ENCODE peak calls at places on chromosomes 5 and 9, in seven cellular contexts. One of them, this sample, is unnamed. For H3K4me1, the result is how much of the 10 kb centered on the place peaks cover.

GRCh38 chr9:13450723-13451122 is 171.2 kb upstream of the MPDZ start:
- DNase-seq in astrocyte: peak
- DNase-seq in CD8-positive, alpha-beta memory T cell: no peak
- DNase-seq in HCT116: no peak
- DNase-seq in SJSA1: no peak
- DNase-seq in neural progenitor cell: peak
- DNase-seq in heart right ventricle: no peak
- DNase-seq in this sample: no peak

GRCh38 chr9:75941066-75941465 is 50.6 kb downstream of the PCSK5 start:
- DNase-seq in astrocyte: peak
- DNase-seq in CD8-positive, alpha-beta memory T cell: no peak
- DNase-seq in HCT116: no peak
- DNase-seq in SJSA1: peak
- DNase-seq in neural progenitor cell: no peak
- DNase-seq in heart right ventricle: no peak
- DNase-seq in this sample: no peak

GRCh38 chr5:77629553-77630245 is 8.8 kb downstream of the OTP start:
- DNase-seq in astrocyte: no peak
- DNase-seq in CD8-positive, alpha-beta memory T cell: no peak
- DNase-seq in HCT116: no peak
- DNase-seq in SJSA1: no peak
- DNase-seq in neural progenitor cell: peak
- DNase-seq in heart right ventricle: no peak
- DNase-seq in this sample: no peak

GRCh38 chr9:135507104-135508035 is 6.9 kb downstream of the MRPS2 start:
- DNase-seq in astrocyte: no peak
- DNase-seq in CD8-positive, alpha-beta memory T cell: no peak
- DNase-seq in HCT116: no peak
- DNase-seq in SJSA1: no peak
- DNase-seq in neural progenitor cell: no peak
- DNase-seq in heart right ventricle: no peak
- DNase-seq in this sample: peak

GRCh38 chr9:38132956-38133355 is 63.9 kb upstream of the SHB start:
- DNase-seq in astrocyte: no peak
- DNase-seq in CD8-positive, alpha-beta memory T cell: no peak
- DNase-seq in HCT116: no peak
- DNase-seq in SJSA1: no peak
- DNase-seq in neural progenitor cell: no peak
- DNase-seq in heart right ventricle: no peak
- DNase-seq in this sample: no peak

GRCh38 chr9:76359365-76359764 is 34.9 kb downstream of the RFK start:
- DNase-seq in astrocyte: no peak
- DNase-seq in CD8-positive, alpha-beta memory T cell: no peak
- DNase-seq in HCT116: no peak
- DNase-seq in SJSA1: no peak
- DNase-seq in neural progenitor cell: no peak
- DNase-seq in heart right ventricle: no peak
- DNase-seq in this sample: no peak

GRCh38 chr9:123368481-123369153 is 12.6 kb downstream of the CRB2 start:
- DNase-seq in astrocyte: no peak
- DNase-seq in CD8-positive, alpha-beta memory T cell: no peak
- DNase-seq in HCT116: no peak
- DNase-seq in SJSA1: no peak
- DNase-seq in neural progenitor cell: no peak
- DNase-seq in heart right ventricle: no peak
- DNase-seq in this sample: no peak

GRCh38 chr5:118558871-118559270 is 429.5 kb downstream of the DTWD2 start:
- DNase-seq in astrocyte: no peak
- DNase-seq in CD8-positive, alpha-beta memory T cell: no peak
- DNase-seq in HCT116: no peak
- DNase-seq in SJSA1: no peak
- DNase-seq in neural progenitor cell: no peak
- DNase-seq in heart right ventricle: no peak
- DNase-seq in this sample: no peak

GRCh38 chr5:157266286-157267007 is 524 bp downstream of the CYFIP2 start:
- DNase-seq in astrocyte: no peak
- DNase-seq in CD8-positive, alpha-beta memory T cell: peak
- DNase-seq in HCT116: no peak
- DNase-seq in SJSA1: no peak
- DNase-seq in neural progenitor cell: peak
- DNase-seq in heart right ventricle: no peak
- DNase-seq in this sample: peak

GRCh38 chr9:65420771-65421170 is 135.8 kb upstream of the FOXD4L5 start:
- DNase-seq in astrocyte: no peak
- DNase-seq in CD8-positive, alpha-beta memory T cell: no peak
- DNase-seq in HCT116: no peak
- DNase-seq in SJSA1: no peak
- DNase-seq in neural progenitor cell: no peak
- DNase-seq in heart right ventricle: no peak
- DNase-seq in this sample: peak

GRCh38 chr5:86579502-86579901 is 38.2 kb upstream of the COX7C start:
- DNase-seq in astrocyte: no peak
- DNase-seq in CD8-positive, alpha-beta memory T cell: no peak
- DNase-seq in HCT116: no peak
- DNase-seq in SJSA1: no peak
- DNase-seq in neural progenitor cell: no peak
- DNase-seq in heart right ventricle: no peak
- DNase-seq in this sample: no peak

GRCh38 chr5:139660916-139661814 is 13.0 kb downstream of the CXXC5 start:
- DNase-seq in astrocyte: peak
- DNase-seq in CD8-positive, alpha-beta memory T cell: no peak
- DNase-seq in HCT116: peak
- DNase-seq in SJSA1: peak
- DNase-seq in neural progenitor cell: peak
- DNase-seq in heart right ventricle: peak
- DNase-seq in this sample: peak

GRCh38 chr9:8868632-8869031 is 1069.1 kb upstream of the DMAC1 start:
- DNase-seq in astrocyte: peak
- DNase-seq in CD8-positive, alpha-beta memory T cell: no peak
- DNase-seq in HCT116: no peak
- DNase-seq in SJSA1: no peak
- DNase-seq in neural progenitor cell: peak
- DNase-seq in heart right ventricle: no peak
- DNase-seq in this sample: no peak

GRCh38 chr9:99925542-99925941 is 19.1 kb downstream of the STX17 start:
- DNase-seq in astrocyte: no peak
- DNase-seq in CD8-positive, alpha-beta memory T cell: no peak
- DNase-seq in HCT116: no peak
- DNase-seq in SJSA1: no peak
- DNase-seq in neural progenitor cell: no peak
- DNase-seq in heart right ventricle: no peak
- DNase-seq in this sample: no peak

GRCh38 chr5:4095918-4096630 is 500.4 kb downstream of the IRX1 start:
- DNase-seq in astrocyte: peak
- DNase-seq in CD8-positive, alpha-beta memory T cell: no peak
- DNase-seq in HCT116: no peak
- DNase-seq in SJSA1: no peak
- DNase-seq in neural progenitor cell: peak
- DNase-seq in heart right ventricle: no peak
- DNase-seq in this sample: no peak

GRCh38 chr5:75320341-75320740 is 16.7 kb upstream of the HMGCR start:
- DNase-seq in astrocyte: no peak
- DNase-seq in CD8-positive, alpha-beta memory T cell: no peak
- DNase-seq in HCT116: no peak
- DNase-seq in SJSA1: no peak
- DNase-seq in neural progenitor cell: no peak
- DNase-seq in heart right ventricle: no peak
- DNase-seq in this sample: no peak

GRCh38 chr5:142122116-142122515 is 13.5 kb downstream of the NDFIP1 start:
- DNase-seq in astrocyte: no peak
- DNase-seq in CD8-positive, alpha-beta memory T cell: no peak
- DNase-seq in HCT116: no peak
- DNase-seq in SJSA1: no peak
- DNase-seq in neural progenitor cell: no peak
- DNase-seq in heart right ventricle: no peak
- DNase-seq in this sample: no peak
- H3K4me1 ChIP-seq in astrocyte: under half
- H3K4me1 ChIP-seq in CD8-positive, alpha-beta memory T cell: half or more
- H3K4me1 ChIP-seq in HCT116: under half
- H3K4me1 ChIP-seq in SJSA1: under half
- H3K4me1 ChIP-seq in neural progenitor cell: under half
- H3K4me1 ChIP-seq in heart right ventricle: under half
- H3K4me1 ChIP-seq in this sample: under half

GRCh38 chr9:94801685-94802084 is 75.2 kb downstream of the AOPEP start:
- DNase-seq in astrocyte: peak
- DNase-seq in CD8-positive, alpha-beta memory T cell: no peak
- DNase-seq in HCT116: no peak
- DNase-seq in SJSA1: no peak
- DNase-seq in neural progenitor cell: no peak
- DNase-seq in heart right ventricle: no peak
- DNase-seq in this sample: no peak
- H3K27ac ChIP-seq in astrocyte: peak
- H3K27ac ChIP-seq in CD8-positive, alpha-beta memory T cell: no peak
- H3K27ac ChIP-seq in HCT116: no peak
- H3K27ac ChIP-seq in SJSA1: no peak
- H3K27ac ChIP-seq in neural progenitor cell: no peak
- H3K27ac ChIP-seq in heart right ventricle: no peak
- H3K27ac ChIP-seq in this sample: no peak

DNA sequence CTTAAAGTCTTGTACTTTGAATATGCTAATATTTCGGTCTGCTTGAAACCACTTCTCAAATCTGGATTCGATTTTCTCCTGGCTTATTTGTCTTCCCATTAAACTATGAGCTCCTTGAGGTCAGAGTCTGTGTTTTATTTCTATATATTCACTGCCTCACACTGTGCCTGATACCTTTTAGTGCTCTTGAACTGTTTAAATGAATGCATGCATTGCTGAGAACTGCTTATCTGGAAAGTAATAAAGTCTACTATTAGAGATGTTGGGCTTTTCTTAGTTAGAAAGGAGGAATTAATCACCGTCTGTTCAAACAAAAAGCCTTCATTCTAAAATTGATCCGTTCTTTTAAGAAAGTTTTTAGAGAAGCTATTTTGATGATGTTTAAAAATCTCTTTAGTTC is 6.0 kb downstream of the CREBRF start:
- DNase-seq in astrocyte: no peak
- DNase-seq in CD8-positive, alpha-beta memory T cell: no peak
- DNase-seq in HCT116: no peak
- DNase-seq in SJSA1: no peak
- DNase-seq in neural progenitor cell: no peak
- DNase-seq in heart right ventricle: no peak
- DNase-seq in this sample: no peak
- H3K4me1 ChIP-seq in astrocyte: under half
- H3K4me1 ChIP-seq in CD8-positive, alpha-beta memory T cell: under half
- H3K4me1 ChIP-seq in HCT116: under half
- H3K4me1 ChIP-seq in SJSA1: under half
- H3K4me1 ChIP-seq in neural progenitor cell: under half
- H3K4me1 ChIP-seq in heart right ventricle: half or more
- H3K4me1 ChIP-seq in this sample: under half

DNA sequence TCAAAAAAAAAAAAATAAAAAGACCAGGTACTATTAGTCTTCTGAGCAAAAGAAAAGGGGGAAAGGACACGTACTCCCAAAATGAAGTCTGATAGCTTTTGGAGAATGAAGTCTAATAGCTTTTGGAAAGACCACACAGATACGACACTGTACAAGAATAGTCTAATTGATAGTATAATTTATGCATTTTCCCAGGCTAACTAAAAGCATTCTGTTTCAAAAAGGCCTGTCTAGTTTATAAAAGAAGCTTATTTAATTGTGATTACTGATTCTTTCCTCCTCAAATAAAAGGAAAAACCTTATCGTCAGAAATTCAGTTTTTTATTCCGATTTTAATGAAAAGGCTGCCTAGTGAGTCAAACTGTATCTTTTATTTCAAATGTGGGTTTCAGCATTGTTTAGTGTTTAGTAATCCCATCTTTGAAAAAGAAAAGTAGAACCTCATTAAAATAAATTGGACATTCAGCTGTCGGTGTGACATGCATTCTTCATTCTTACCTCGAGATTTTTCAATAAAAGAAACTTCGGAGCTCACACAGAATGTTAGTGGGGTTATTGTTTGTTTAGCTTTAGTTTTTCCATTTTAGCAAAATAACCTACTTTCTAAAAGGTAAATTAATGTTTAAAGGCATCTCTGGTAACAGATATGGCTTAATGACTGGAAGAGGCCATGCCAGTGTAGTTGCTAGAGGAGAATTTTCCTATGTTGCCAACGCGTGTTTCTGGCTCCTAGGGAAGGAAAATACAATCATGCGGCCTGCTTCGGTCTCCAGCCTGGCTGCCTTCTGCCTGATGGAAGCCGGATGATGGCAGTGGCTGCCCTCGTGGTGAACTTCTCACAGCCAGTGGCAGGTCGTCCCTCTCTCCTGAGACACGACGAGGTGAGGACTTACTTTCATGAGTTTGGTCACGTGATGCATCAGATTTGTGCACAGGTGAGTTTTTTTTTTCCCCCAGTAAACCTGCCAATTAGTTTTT is 70.0 kb downstream of the NLN start:
- DNase-seq in astrocyte: peak
- DNase-seq in CD8-positive, alpha-beta memory T cell: no peak
- DNase-seq in HCT116: no peak
- DNase-seq in SJSA1: no peak
- DNase-seq in neural progenitor cell: no peak
- DNase-seq in heart right ventricle: no peak
- DNase-seq in this sample: no peak
- H3K27ac ChIP-seq in astrocyte: peak
- H3K27ac ChIP-seq in CD8-positive, alpha-beta memory T cell: no peak
- H3K27ac ChIP-seq in HCT116: no peak
- H3K27ac ChIP-seq in SJSA1: peak
- H3K27ac ChIP-seq in neural progenitor cell: no peak
- H3K27ac ChIP-seq in heart right ventricle: no peak
- H3K27ac ChIP-seq in this sample: no peak

GRCh38 chr5:123808841-123809240 is 296.9 kb downstream of the CSNK1G3 start:
- DNase-seq in astrocyte: no peak
- DNase-seq in CD8-positive, alpha-beta memory T cell: no peak
- DNase-seq in HCT116: no peak
- DNase-seq in SJSA1: no peak
- DNase-seq in neural progenitor cell: no peak
- DNase-seq in heart right ventricle: no peak
- DNase-seq in this sample: no peak

GRCh38 chr5:123809594-123810172 is 297.7 kb downstream of the CSNK1G3 start:
- DNase-seq in astrocyte: no peak
- DNase-seq in CD8-positive, alpha-beta memory T cell: no peak
- DNase-seq in HCT116: no peak
- DNase-seq in SJSA1: no peak
- DNase-seq in neural progenitor cell: no peak
- DNase-seq in heart right ventricle: no peak
- DNase-seq in this sample: peak

GRCh38 chr5:123807177-123807900 is 295.4 kb downstream of the CSNK1G3 start:
- DNase-seq in astrocyte: no peak
- DNase-seq in CD8-positive, alpha-beta memory T cell: no peak
- DNase-seq in HCT116: no peak
- DNase-seq in SJSA1: peak
- DNase-seq in neural progenitor cell: peak
- DNase-seq in heart right ventricle: no peak
- DNase-seq in this sample: no peak

GRCh38 chr5:123805300-123805699 is 293.3 kb downstream of the CSNK1G3 start:
- DNase-seq in astrocyte: no peak
- DNase-seq in CD8-positive, alpha-beta memory T cell: no peak
- DNase-seq in HCT116: no peak
- DNase-seq in SJSA1: no peak
- DNase-seq in neural progenitor cell: no peak
- DNase-seq in heart right ventricle: no peak
- DNase-seq in this sample: no peak

GRCh38 chr5:123806644-123807043 is 294.7 kb downstream of the CSNK1G3 start:
- DNase-seq in astrocyte: no peak
- DNase-seq in CD8-positive, alpha-beta memory T cell: no peak
- DNase-seq in HCT116: no peak
- DNase-seq in SJSA1: no peak
- DNase-seq in neural progenitor cell: no peak
- DNase-seq in heart right ventricle: no peak
- DNase-seq in this sample: no peak
- H3K4me1 ChIP-seq in astrocyte: under half
- H3K4me1 ChIP-seq in CD8-positive, alpha-beta memory T cell: under half
- H3K4me1 ChIP-seq in HCT116: under half
- H3K4me1 ChIP-seq in SJSA1: under half
- H3K4me1 ChIP-seq in neural progenitor cell: half or more
- H3K4me1 ChIP-seq in heart right ventricle: under half
- H3K4me1 ChIP-seq in this sample: under half

GRCh38 chr9:127132375-127132774 is 9.9 kb upstream of the ANGPTL2 start:
- DNase-seq in astrocyte: no peak
- DNase-seq in CD8-positive, alpha-beta memory T cell: no peak
- DNase-seq in HCT116: no peak
- DNase-seq in SJSA1: no peak
- DNase-seq in neural progenitor cell: no peak
- DNase-seq in heart right ventricle: no peak
- DNase-seq in this sample: no peak
- H3K27ac ChIP-seq in astrocyte: peak
- H3K27ac ChIP-seq in CD8-positive, alpha-beta memory T cell: no peak
- H3K27ac ChIP-seq in HCT116: no peak
- H3K27ac ChIP-seq in SJSA1: peak
- H3K27ac ChIP-seq in neural progenitor cell: no peak
- H3K27ac ChIP-seq in heart right ventricle: peak
- H3K27ac ChIP-seq in this sample: no peak

This sample was measured in pancreas.